ENCODE peak calls at places on chromosome 18, in four cellular contexts. E is HL-60, L is GM12878, K is K562. B is an unnamed sample.

GRCh38 chr18:70620837-70621612 is 332.2 kb downstream of the SOCS6 start:
- DNase-seq in E (no peak), L (no peak), K (no peak), B (no peak)

GRCh38 chr18:48084858-48085257 is 154.4 kb upstream of the SMAD2 start:
- DNase-seq in E (no peak), L (no peak), K (no peak), B (no peak)

GRCh38 chr18:79203017-79203605 is 133.9 kb downstream of the ATP9B start:
- DNase-seq in E (no peak), L (no peak), K (no peak), B (no peak)

GRCh38 chr18:59040770-59041148 is 98.9 kb upstream of the SEC11C start:
- DNase-seq in E (no peak), L (no peak), K (no peak), B (no peak)

GRCh38 chr18:48662021-48662661 is 123.3 kb downstream of the CTIF start:
- DNase-seq in E (peak), L (no peak), K (no peak), B (no peak)

GRCh38 chr18:48022531-48023330 is 92.3 kb upstream of the SMAD2 start:
- DNase-seq in E (peak), L (peak), K (peak), B (peak)

GRCh38 chr18:27901424-27902226 is 275.3 kb downstream of the CDH2 start:
- DNase-seq in E (no peak), L (no peak), K (no peak), B (no peak)

GRCh38 chr18:30578707-30579106 is 463.8 kb downstream of the DSC3 start:
- DNase-seq in E (no peak), L (no peak), K (no peak), B (no peak)

GRCh38 chr18:55790296-55790695 is 202.3 kb upstream of the TCF4 start:
- DNase-seq in E (no peak), L (no peak), K (no peak), B (no peak)

GRCh38 chr18:2997846-2998599 is 14.9 kb downstream of the LPIN2 start:
- DNase-seq in E (no peak), L (no peak), K (no peak), B (no peak)

GRCh38 chr18:8794133-8794986 is 89.0 kb downstream of the MTCL1 start:
- DNase-seq in E (no peak), L (no peak), K (no peak), B (no peak)

GRCh38 chr18:64037812-64038414 is 68.0 kb downstream of the SERPINB8 start:
- DNase-seq in E (no peak), L (no peak), K (peak), B (no peak)

GRCh38 chr18:2471523-2471922 is 99.8 kb downstream of the METTL4 start:
- DNase-seq in E (no peak), L (no peak), K (peak), B (no peak)

GRCh38 chr18:76952747-76953146 is 130.4 kb downstream of the ZNF236 start:
- DNase-seq in E (no peak), L (no peak), K (no peak), B (no peak)

GRCh38 chr18:49406863-49407262 is 53.6 kb downstream of the DYM start:
- DNase-seq in E (no peak), L (no peak), K (no peak), B (no peak)

GRCh38 chr18:13178976-13179375 is 39.6 kb upstream of the LDLRAD4 start:
- DNase-seq in E (no peak), L (no peak), K (no peak), B (no peak)

GRCh38 chr18:79507076-79507545 is 111.4 kb downstream of the NFATC1 start:
- DNase-seq in E (no peak), L (no peak), K (peak), B (no peak)

GRCh38 chr18:48621815-48622555 is 83.2 kb downstream of the CTIF start:
- DNase-seq in E (no peak), L (no peak), K (no peak), B (no peak)

GRCh38 chr18:23523429-23524212 is 20.3 kb downstream of the RMC1 start:
- DNase-seq in E (no peak), L (peak), K (no peak), B (no peak)

GRCh38 chr18:70491734-70492348 is 203.0 kb downstream of the SOCS6 start:
- DNase-seq in E (peak), L (no peak), K (peak), B (peak)

GRCh38 chr18:70454705-70455322 is 166.0 kb downstream of the SOCS6 start:
- DNase-seq in E (peak), L (no peak), K (peak), B (no peak)

GRCh38 chr18:35661483-35662146 is 80.1 kb downstream of the GALNT1 start:
- DNase-seq in E (no peak), L (no peak), K (no peak), B (no peak)

GRCh38 chr18:12597775-12598174 is 60.1 kb downstream of the SPIRE1 start:
- DNase-seq in E (no peak), L (no peak), K (no peak), B (no peak)

GRCh38 chr18:26813043-26813442 is 52.5 kb downstream of the AQP4 start:
- DNase-seq in E (no peak), L (peak), K (peak), B (no peak)

GRCh38 chr18:11154369-11154982 is 5.1 kb upstream of the PIEZO2 start:
- DNase-seq in E (no peak), L (peak), K (peak), B (no peak)

GRCh38 chr18:48825101-48825745 is 125.5 kb downstream of the SMAD7 start:
- DNase-seq in E (no peak), L (no peak), K (no peak), B (no peak)

DNA sequence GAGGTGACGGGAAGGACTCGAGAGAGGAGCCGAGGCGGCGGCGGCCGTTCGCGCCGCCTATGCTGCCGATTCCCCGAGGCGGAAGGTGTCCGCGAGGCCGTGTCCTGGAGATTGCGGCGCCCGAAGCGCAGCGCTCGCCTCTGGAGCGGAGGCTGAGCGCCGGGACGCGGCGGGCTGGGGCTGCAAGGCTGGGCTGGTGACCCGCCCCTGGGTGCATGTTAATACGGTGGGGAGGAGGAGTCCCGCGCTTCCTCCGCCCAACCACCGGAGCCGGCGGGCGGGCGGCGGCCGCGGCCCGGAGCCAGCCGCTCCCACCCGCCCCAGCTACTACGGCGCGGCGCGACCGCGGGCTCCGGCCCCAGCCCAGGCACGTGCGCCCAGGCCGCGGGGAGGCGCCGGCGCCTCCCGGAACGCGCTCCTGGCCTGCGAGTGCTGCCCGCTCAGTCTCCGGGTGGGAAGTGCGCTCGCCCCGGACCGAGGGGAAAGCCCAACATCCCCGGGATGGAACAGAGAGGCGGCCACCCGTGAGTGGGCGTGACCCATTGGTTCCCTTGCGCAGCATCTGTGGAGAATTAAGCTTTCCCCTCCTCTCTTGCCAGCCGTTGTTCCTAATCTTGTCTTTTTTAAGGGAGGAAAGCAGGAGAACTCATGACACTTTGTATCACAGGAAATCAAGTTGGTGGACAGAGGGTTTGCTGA is at the start of gene DLGAP1:
- DNase-seq in E (no peak), L (no peak), K (no peak), B (no peak)
- TF ChIP-seq POLR2AphosphoS5 in E (no peak), L (peak), K (no peak), B (no peak)

DNA sequence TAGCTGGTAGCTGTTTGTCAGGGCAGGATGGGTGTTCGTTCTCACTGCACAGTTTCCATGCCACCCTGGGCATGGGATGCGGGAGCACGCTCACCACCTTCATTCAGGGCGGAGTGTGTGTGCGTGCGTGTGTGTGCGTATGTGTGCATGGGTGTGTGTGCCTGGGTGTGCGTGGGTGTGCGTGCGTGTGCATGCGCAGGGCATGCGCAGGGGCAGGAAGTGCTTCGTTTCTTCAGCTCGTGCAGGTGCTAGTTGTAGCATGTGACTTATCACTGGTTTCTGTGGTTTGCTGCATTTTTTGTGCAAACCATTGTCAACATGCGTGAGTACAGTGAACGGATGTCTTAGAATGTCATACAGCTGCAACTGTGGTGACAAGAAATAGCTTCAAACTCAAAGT is 179.5 kb downstream of the PTGR3 start:
- DNase-seq in E (no peak), L (no peak), K (no peak), B (no peak)
- TF ChIP-seq SPI1 in E (no peak), L (no peak), K (no peak), B (no peak)

GRCh38 chr18:45066868-45067267 is 386.2 kb downstream of the SETBP1 start:
- DNase-seq in E (peak), L (peak), K (peak), B (no peak)
- TF ChIP-seq POLR2AphosphoS5 in E (no peak), L (no peak), K (no peak), B (no peak)

GRCh38 chr18:62300359-62300963 is 24.6 kb upstream of the TNFRSF11A start:
- DNase-seq in E (no peak), L (no peak), K (no peak), B (no peak)
- TF ChIP-seq SPI1 in E (no peak), L (no peak), K (no peak), B (no peak)

GRCh38 chr18:22465859-22466602 is 48.3 kb upstream of the CTAGE1 start:
- DNase-seq in E (no peak), L (no peak), K (peak), B (no peak)
- TF ChIP-seq POLR2AphosphoS5 in E (no peak), L (no peak), K (no peak), B (no peak)